ENCODE peak calls at places on chromosomes 7 and 10, in four cellular contexts. Z, S, R and A are unnamed samples. For H3K4me1, the result is how much of the 10 kb centered on the place peaks cover.

GRCh38 chr10:126430512-126430911 is 42.2 kb upstream of the ADAM12 start:
- DNase-seq in Z (no peak), S (no peak), R (no peak), A (no peak)

GRCh38 chr10:113463777-113464176 is 89.1 kb upstream of the HABP2 start:
- DNase-seq in Z (no peak), S (peak), R (no peak), A (peak)

GRCh38 chr7:96718107-96719003 is 8.7 kb upstream of the SEM1 start:
- DNase-seq in Z (no peak), S (no peak), R (no peak), A (no peak)

GRCh38 chr10:118106426-118106825 is 59.7 kb upstream of the RAB11FIP2 start:
- DNase-seq in Z (peak), S (peak), R (peak), A (peak)

GRCh38 chr7:17646181-17646956 is 293.9 kb downstream of the SNX13 start:
- DNase-seq in Z (no peak), S (peak), R (no peak), A (peak)

GRCh38 chr10:3887885-3888476 is 103.0 kb upstream of the KLF6 start:
- DNase-seq in Z (peak), S (peak), R (peak), A (peak)

GRCh38 chr7:142563470-142563869 is 185.8 kb upstream of the PRSS1 start:
- DNase-seq in Z (no peak), S (peak), R (no peak), A (no peak)

GRCh38 chr10:128398999-128399398 is 272.8 kb upstream of the MKI67 start:
- DNase-seq in Z (no peak), S (no peak), R (no peak), A (no peak)

GRCh38 chr7:45589915-45590678 is 15.9 kb downstream of the ADCY1 start:
- DNase-seq in Z (no peak), S (no peak), R (no peak), A (no peak)

GRCh38 chr7:73894851-73895441 is 34.0 kb downstream of the TMEM270 start:
- DNase-seq in Z (no peak), S (peak), R (no peak), A (no peak)

GRCh38 chr10:75062191-75062849 is 49.1 kb upstream of the SAMD8 start:
- DNase-seq in Z (no peak), S (peak), R (no peak), A (no peak)

GRCh38 chr7:5470721-5471311 is 47.2 kb upstream of the TNRC18 start:
- DNase-seq in Z (no peak), S (no peak), R (no peak), A (no peak)

GRCh38 chr7:17009007-17009719 is 127.4 kb upstream of the AGR3 start:
- DNase-seq in Z (no peak), S (peak), R (no peak), A (peak)

GRCh38 chr7:47103498-47104205 is 478.3 kb downstream of the TNS3 start:
- DNase-seq in Z (no peak), S (no peak), R (no peak), A (no peak)

GRCh38 chr7:116584721-116585120 is 59.9 kb downstream of the CAV1 start:
- DNase-seq in Z (no peak), S (no peak), R (no peak), A (no peak)

GRCh38 chr7:77765906-77766800 is 32.1 kb downstream of the TMEM60 start:
- DNase-seq in Z (no peak), S (no peak), R (peak), A (peak)

GRCh38 chr10:11205026-11205772 is 187.5 kb downstream of the CELF2 start:
- DNase-seq in Z (no peak), S (peak), R (peak), A (no peak)

GRCh38 chr10:3889961-3890522 is 105.0 kb upstream of the KLF6 start:
- DNase-seq in Z (peak), S (peak), R (no peak), A (peak)

GRCh38 chr10:100338434-100339036 is 8.5 kb upstream of the SCD start:
- DNase-seq in Z (no peak), S (peak), R (peak), A (peak)

DNA sequence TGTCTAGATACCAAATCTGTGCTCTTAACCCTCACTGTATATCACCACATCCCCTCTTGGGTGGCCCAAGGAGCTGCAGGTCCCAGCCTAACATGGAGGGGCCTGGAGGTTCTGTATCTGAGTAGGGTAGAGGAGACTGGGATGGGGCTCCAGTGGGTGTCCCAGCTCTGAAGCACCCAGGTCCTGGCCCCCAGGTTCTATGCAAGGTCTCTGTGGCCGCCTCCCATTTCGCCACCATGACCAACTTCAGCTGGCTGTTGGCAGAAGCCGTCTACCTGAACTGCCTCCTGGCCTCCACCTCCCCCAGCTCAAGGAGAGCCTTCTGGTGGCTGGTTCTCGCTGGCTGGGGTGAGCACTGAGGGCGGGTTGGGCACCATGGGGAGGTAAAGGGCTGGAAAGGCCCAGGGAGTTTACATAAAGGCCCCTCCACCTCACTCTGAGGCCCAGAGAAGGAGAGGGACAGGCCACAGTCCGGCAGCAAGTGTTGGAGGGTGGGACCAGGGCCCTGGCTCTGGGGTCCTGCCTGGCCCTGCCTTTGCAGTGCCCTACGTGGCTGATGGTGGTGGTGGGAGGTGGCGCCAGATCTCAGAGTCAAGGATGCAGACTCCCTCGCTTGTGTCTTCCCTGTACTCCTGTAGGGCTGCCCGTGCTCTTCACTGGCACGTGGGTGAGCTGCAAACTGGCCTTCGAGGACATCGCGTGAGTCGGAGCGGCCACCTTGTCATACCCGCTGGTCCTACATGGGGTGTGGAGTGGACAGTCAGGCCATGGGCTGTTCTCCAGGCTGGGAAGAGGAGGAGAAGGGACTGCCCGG is 10.2 kb downstream of the GHRHR start:
- DNase-seq in Z (no peak), S (no peak), R (no peak), A (no peak)
- H3K4me2 ChIP-seq in Z (no peak), S (no peak), R (no peak), A (no peak)

DNA sequence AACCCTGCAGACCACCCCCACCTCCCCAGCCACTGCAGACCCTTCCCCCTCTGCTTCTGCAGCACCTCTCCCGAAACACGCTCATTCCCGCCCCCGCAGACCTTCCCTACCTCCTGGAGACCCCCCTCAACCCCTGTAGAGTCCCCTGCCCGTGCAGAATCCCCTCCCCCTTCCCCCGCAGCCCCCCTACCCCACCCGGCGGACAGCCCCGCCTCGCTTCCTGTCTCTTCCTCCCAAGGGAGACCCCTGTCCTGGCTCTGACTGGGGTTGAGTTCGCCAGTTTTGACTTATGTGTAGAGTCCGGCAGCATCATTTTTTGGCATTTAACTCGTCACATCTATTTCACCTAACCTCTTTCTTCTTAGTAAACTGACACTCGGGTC is 53.9 kb downstream of the ALOX5 start:
- DNase-seq in Z (no peak), S (no peak), R (no peak), A (no peak)
- TF ChIP-seq EZH2 in Z (no peak), S (no peak), R (no peak), A (no peak)

DNA sequence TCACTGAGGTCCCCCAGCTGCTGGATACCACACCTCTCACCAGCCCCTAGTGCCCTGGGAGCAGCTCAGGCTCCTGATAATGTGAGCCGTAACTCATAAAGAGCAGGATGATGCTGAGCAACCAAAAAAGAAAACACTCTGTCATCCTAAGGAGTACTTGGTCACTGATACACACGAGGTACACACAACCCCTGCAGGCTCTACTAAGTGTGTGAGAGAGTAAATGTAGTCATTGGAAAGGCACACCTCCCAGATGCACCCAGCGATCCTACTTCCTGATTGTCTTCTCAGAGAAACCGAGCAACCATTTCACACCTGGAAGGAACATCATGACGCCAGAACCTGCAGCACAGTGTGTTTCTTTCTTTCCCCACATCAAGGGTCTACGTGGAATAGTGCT is 34.3 kb downstream of the FIGNL1 start:
- DNase-seq in Z (no peak), S (no peak), R (no peak), A (no peak)
- H3K4me1 ChIP-seq in Z (under half), S (under half), R (under half), A (under half)

GRCh38 chr10:26781797-26782196 is 79.0 kb downstream of the ABI1 start:
- DNase-seq in Z (no peak), S (peak), R (no peak), A (no peak)

GRCh38 chr10:26777686-26778085 is 80.2 kb downstream of the PDSS1 start:
- DNase-seq in Z (no peak), S (no peak), R (no peak), A (no peak)

GRCh38 chr10:26780106-26780792 is 80.5 kb downstream of the ABI1 start:
- DNase-seq in Z (no peak), S (no peak), R (no peak), A (no peak)

GRCh38 chr10:26780793-26781601 is 79.8 kb downstream of the ABI1 start:
- DNase-seq in Z (peak), S (peak), R (no peak), A (peak)

DNA sequence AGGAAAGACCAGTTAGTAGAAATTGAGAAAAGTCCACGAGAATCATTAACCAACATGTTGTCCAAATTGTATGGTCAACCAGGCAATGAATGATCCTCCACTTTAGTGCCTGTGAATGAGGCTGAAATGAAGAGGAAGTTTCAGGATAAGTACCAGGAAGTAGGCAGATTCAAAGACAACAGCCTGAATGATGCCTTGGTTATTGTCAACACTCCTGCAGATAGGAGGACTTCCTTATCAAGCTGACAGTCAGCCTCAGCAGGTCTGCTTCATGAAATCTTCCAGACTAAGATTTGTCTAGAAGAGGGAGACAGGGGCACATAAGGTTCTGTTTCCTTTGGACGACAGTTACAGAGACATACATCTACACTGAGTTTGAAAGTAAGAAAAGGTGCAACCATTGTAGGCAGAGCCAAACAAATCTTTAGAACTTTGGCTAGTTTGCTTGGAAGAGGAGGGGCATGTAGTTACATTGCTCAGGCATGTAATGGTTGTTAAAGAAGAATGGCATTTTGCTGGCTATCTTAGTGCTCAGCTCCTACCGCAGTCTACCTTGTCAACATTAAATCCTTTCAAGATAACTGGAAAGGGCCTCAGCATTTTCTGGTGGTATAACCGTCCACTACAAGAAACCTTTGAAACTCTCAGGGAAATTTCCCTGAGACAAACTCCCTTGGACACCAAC is 81.4 kb downstream of the ABI1 start:
- DNase-seq in Z (no peak), S (no peak), R (no peak), A (peak)
- H3K4me2 ChIP-seq in Z (no peak), S (no peak), R (no peak), A (peak)

GRCh38 chr10:49614242-49615198 is 683 bp downstream of the CHAT start:
- DNase-seq in Z (no peak), S (no peak), R (peak), A (no peak)

GRCh38 chr10:49613160-49613881 is 516 bp upstream of the CHAT start:
- DNase-seq in Z (no peak), S (no peak), R (peak), A (no peak)

GRCh38 chr10:49615213-49615612 is 1.4 kb downstream of the CHAT start:
- DNase-seq in Z (no peak), S (no peak), R (no peak), A (no peak)

GRCh38 chr10:49612513-49613159 is 1.2 kb upstream of the CHAT start:
- DNase-seq in Z (no peak), S (no peak), R (peak), A (no peak)

GRCh38 chr10:49613882-49614241 is at the start of gene CHAT:
- DNase-seq in Z (no peak), S (no peak), R (no peak), A (no peak)
- TF ChIP-seq EZH2 in Z (peak), S (peak), R (peak), A (peak)

GRCh38 chr7:11742496-11742895 is 89.5 kb downstream of the THSD7A start:
- DNase-seq in Z (no peak), S (no peak), R (no peak), A (no peak)
- H3K4me1 ChIP-seq in Z (under half), S (under half), R (under half), A (under half)